ENCODE peak calls at places on chromosomes 13 and 19, in four cellular contexts. O is neuronal stem cell, W is mesenchymal stem cell, H is IMR-90. D is an unnamed sample.

GRCh38 chr13:69020120-69020519 is 1087.5 kb upstream of the ATXN8OS start:
- DNase-seq in H (no peak), W (no peak), O (no peak), D (no peak)

GRCh38 chr19:15372891-15373301 is 6.7 kb downstream of the AKAP8 start:
- DNase-seq in O (no peak), H (no peak), W (no peak), D (no peak)

GRCh38 chr19:19540707-19541515 is 2.8 kb downstream of the CILP2 start:
- DNase-seq in W (peak; percentile 43), H (no peak), O (peak; percentile 57), D (peak; percentile 99)

GRCh38 chr19:56367829-56368711 is 25.3 kb downstream of the ZNF582 start:
- DNase-seq in O (peak; percentile 91), W (peak; percentile 97), H (peak; percentile 89), D (peak; percentile 90)

GRCh38 chr19:31317098-31317497 is 32.1 kb downstream of the TSHZ3 start:
- DNase-seq in H (no peak), O (no peak), W (peak; percentile 2), D (no peak)

GRCh38 chr19:6963937-6964336 is 57.3 kb downstream of the MBD3L2B start:
- DNase-seq in O (no peak), W (no peak), H (no peak), D (no peak)

GRCh38 chr19:4519521-4520277 is 1.4 kb upstream of the PLIN4 start:
- DNase-seq in W (peak; percentile 53), H (no peak), O (no peak), D (no peak)

GRCh38 chr19:31110331-31110730 is 238.9 kb downstream of the TSHZ3 start:
- DNase-seq in O (no peak), H (peak; percentile 45), W (peak; percentile 41), D (peak; percentile 59)

GRCh38 chr19:8310342-8311055 is 2.3 kb upstream of the CD320 start:
- DNase-seq in H (no peak), W (no peak), O (no peak), D (no peak)

GRCh38 chr13:30757026-30757425 is 21.7 kb downstream of the ALOX5AP start:
- DNase-seq in O (no peak), W (no peak), H (no peak), D (no peak)

GRCh38 chr19:12720851-12721655 is 2.7 kb downstream of the TNPO2 start:
- DNase-seq in O (no peak), W (peak; percentile 29), H (no peak), D (no peak)

GRCh38 chr19:1616875-1617274 is 11.6 kb upstream of the UQCR11 start:
- DNase-seq in W (no peak), O (no peak), H (no peak), D (no peak)

GRCh38 chr19:5961969-5962945 is 15.7 kb downstream of the RANBP3 start:
- DNase-seq in O (no peak), H (peak; percentile 66), W (peak; percentile 88), D (no peak)

DNA sequence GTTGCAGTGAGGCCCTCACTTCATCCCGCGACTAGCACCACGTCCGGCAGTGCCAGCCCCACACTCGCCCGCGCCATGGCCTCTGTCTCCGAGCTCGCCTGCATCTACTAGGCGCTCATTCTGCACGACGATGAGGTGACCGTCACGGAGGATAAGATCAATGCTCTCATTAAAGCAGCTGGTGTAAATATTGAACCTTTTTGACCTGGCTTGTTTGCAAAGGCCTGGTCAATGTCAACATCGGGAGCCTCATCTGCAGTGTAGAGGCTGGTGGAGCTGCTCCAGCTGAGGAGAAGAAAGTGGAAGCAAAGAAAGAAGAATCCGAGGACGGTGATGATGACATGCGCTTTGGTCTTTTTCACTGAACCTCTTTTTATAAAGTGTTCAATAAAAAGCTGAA is 48.6 kb downstream of the NLRP12 start:
- DNase-seq in H (no peak), W (no peak), O (no peak), D (no peak)
- H3K14ac ChIP-seq in H (no peak overlapping the region), W (no peak overlapping the region), O (no peak overlapping the region), D (no peak overlapping the region)

DNA sequence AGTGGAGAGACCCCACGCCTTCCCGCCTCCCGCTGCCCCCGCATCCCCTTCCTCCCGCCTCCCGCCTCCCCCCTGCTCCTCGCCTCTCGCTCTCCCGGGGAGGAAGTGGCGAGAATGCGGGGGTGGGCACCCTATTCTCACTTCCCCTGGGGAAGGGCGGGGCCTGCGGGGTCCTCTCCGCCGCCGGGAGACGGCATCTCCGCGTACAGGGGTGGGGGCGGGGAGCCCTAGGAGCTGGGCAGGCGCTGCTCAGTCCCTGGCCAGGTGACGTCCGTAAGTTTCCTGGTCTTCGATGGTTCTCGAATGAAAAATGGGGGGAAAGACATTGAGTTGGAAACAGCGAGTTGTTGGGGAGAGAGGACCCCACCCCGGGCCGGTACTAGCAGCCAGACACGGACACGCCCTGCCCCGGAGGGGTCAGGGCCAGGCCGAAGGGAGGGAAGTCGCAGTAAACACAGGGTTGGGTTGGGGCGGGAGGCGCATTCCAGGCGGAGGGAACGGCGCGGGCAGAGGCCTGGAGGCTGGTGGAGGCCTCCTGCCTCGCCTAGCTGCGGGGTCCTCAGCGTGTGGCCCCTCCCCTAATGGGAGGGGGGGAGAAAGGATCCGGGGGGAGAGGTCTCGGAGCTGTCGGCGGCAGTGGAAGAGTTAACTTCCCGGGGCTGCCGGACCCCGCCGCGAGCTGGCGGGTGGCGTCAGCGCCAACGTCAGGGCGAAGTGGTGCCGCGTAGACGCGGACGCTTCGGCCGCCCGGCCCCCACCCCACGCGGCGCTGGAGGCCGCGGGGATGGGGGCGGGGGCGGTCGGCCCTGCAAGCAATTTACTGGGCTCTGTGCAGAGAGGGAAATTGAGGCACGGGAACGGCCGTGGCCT is 10.4 kb upstream of the JUND start:
- DNase-seq in W (peak; percentile 87), O (no peak), H (peak; percentile 75), D (peak; percentile 81)
- H3K14ac ChIP-seq in W (peak overlapping the region; percentile 19), O (peak overlapping the region; percentile 32), H (peak overlapping the region; percentile 99), D (peak overlapping the region; percentile 50)

GRCh38 chr19:51365211-51366049 is 758 bp downstream of the ETFB start:
- DNase-seq in W (peak; percentile 71), H (peak; percentile 53), O (no peak), D (no peak)

GRCh38 chr19:51364200-51365106 is 1.7 kb downstream of the ETFB start:
- DNase-seq in H (no peak), O (no peak), W (peak; percentile 27), D (no peak)

GRCh38 chr19:51367565-51368365 is 1.0 kb downstream of the CLDND2 start:
- DNase-seq in H (peak; percentile 98), W (peak; percentile 99), O (peak; percentile 99), D (peak; percentile 99)

GRCh38 chr19:51366999-51367564 is 894 bp upstream of the ETFB start:
- DNase-seq in W (no peak), O (no peak), H (no peak), D (no peak)

DNA sequence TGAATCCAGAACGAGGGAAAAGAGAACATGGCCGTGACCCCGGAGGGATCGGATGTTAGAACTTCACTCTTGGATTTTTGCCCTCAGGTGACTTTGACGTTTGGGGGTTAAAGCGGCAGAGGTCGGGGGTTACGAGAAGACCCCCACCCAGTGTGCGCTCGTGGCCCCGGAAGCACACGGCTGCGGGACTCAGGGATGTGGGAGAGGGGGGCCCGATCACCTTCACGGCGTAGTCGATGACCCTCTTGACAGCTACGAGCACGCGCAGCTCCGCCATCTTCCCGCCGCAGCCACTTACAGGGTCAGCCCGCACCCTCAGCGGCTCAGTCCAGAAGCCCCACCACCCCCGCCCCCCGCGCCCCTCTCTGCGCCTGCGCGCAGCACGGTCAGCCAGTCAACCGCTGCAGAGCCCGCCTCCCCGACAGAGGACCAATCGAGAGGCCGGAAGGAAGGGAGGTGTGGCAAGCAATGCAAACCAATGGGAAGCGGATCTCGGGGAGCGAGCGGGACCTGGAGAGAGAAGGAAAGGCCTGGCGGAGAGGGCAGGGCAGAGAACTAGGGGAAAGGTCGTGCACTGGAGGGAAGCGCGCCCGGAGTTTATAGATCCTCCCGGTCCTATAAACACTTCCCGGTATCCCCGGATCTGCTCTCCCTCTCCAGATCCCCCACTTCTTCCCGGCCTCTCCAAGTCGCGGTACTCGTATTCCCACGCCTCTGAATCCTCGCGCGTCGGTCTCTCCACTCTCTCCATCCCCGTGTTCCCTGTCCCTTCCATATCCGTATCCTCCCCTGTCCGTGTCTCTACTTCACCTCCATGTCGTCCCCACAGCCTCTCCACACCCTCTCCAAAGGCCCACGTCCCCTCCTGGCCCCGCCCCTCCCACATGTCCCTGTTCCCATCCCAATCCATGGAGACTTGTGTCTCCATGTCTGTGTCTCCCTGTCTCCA is at the start of gene ETFB:
- DNase-seq in W (peak; percentile 98), H (peak; percentile 96), O (peak; percentile 98), D (peak; percentile 99)
- H3K14ac ChIP-seq in W (no peak within 1 kb of the TSS), H (peak within 1 kb of the TSS; percentile 90), O (peak within 1 kb of the TSS; percentile 49), D (no peak within 1 kb of the TSS)

DNA sequence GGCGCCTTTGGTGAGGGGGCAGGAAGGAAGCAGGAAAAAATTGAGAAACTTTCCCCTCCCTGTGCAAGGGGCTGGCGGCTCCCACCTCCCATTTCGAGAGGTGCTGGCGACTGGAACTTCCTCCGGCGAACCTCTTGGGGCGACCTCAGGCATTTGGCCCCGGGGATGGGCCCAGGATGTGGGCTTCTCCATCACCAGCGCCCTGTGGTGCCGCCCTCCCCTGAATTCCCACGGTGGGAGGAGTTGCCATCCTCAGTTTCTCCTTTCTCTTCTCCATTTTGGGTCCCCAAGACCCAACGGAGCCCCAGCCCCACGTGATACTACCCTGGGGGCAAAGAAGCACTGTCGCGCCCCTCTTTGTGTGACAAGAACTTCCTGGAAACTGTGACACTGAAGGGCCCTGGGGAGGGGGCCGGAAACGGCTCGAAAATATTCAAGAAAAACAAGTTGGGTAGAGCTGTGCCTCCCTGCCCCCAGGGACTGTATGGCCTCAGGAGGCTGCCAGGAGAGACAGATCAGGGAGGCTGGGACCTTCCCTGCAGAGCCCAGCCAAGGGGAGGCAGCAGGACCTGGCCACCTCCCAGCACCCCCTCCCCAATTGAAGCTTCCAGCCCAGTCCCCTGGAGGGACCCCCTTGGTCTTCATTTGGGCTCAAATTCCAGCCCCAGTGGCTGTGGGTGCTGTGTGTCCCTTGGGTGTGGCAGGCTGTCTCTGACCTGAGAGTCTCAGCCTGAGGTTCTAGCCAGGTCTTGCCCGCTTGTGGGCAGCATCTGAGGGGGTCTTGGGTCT is 16.2 kb upstream of the AP1M2 start:
- DNase-seq in H (no peak), O (no peak), W (peak; percentile 17), D (peak; percentile 43)
- H3K14ac ChIP-seq in H (peak overlapping the region; percentile 99), O (peak overlapping the region; percentile 6), W (peak overlapping the region; percentile 43), D (peak overlapping the region; percentile 31)